ENCODE peak calls at places on chromosomes 5 and 9, in six cellular contexts. I is CD8-positive, alpha-beta memory T cell; R is colonic mucosa; J is nephron progenitor cell; U is foreskin fibroblast; N is kidney epithelial cell. H is an unnamed sample.

GRCh38 chr9:72305102-72305546 is 59.9 kb downstream of the ZFAND5 start:
- DNase-seq in I (no peak), R (peak), J (peak), U (peak), N (peak), H (peak)

GRCh38 chr5:115621365-115621900 is 4.4 kb downstream of the TMED7 start:
- DNase-seq in R (no peak), I (no peak), U (no peak), N (no peak), J (no peak), H (no peak)

GRCh38 chr5:66661149-66661548 is 65.0 kb downstream of the MAST4 start:
- DNase-seq in N (no peak), I (no peak), U (peak), R (peak), J (no peak), H (no peak)

GRCh38 chr9:28824410-28824963 is 1251.2 kb upstream of the C9orf72 start:
- DNase-seq in R (no peak), U (no peak), N (no peak), I (no peak), J (no peak), H (no peak)

GRCh38 chr5:38048400-38048799 is 208.6 kb upstream of the GDNF start:
- DNase-seq in N (no peak), R (no peak), J (no peak), U (no peak), I (no peak), H (no peak)

GRCh38 chr5:111703662-111704061 is 53.3 kb downstream of the NREP start:
- DNase-seq in N (no peak), R (no peak), U (no peak), I (no peak), J (no peak), H (no peak)

GRCh38 chr5:119339965-119340364 is 15.9 kb upstream of the TNFAIP8 start:
- DNase-seq in N (no peak), I (no peak), R (no peak), J (no peak), U (no peak), H (no peak)

GRCh38 chr9:74935008-74935407 is 17.7 kb downstream of the C9orf40 start:
- DNase-seq in I (no peak), J (no peak), U (peak), R (no peak), N (no peak), H (no peak)

GRCh38 chr5:43997647-43998251 is 391.5 kb downstream of the FGF10 start:
- DNase-seq in R (no peak), N (no peak), J (no peak), I (no peak), U (peak), H (no peak)

GRCh38 chr9:133777871-133778270 is 39.7 kb upstream of the SARDH start:
- DNase-seq in I (no peak), R (no peak), U (no peak), N (no peak), J (no peak), H (no peak)

GRCh38 chr9:4762889-4763521 is 22.0 kb upstream of the AK3 start:
- DNase-seq in J (peak), N (no peak), U (peak), R (peak), I (no peak), H (no peak)

GRCh38 chr9:99013550-99013949 is 69.8 kb downstream of the COL15A1 start:
- DNase-seq in U (no peak), N (no peak), R (no peak), J (no peak), I (no peak), H (peak)

GRCh38 chr5:32147236-32147635 is 26.9 kb downstream of the GOLPH3 start:
- DNase-seq in J (no peak), R (no peak), N (no peak), U (no peak), I (no peak), H (no peak)

GRCh38 chr5:41649659-41650058 is 139.3 kb upstream of the PLCXD3 start:
- DNase-seq in N (no peak), J (no peak), R (no peak), I (no peak), U (no peak), H (no peak)

GRCh38 chr5:9015250-9015936 is 530.5 kb downstream of the SEMA5A start:
- DNase-seq in R (no peak), N (no peak), J (no peak), I (no peak), U (peak), H (no peak)

GRCh38 chr5:94153736-94154450 is 412.5 kb upstream of the POU5F2 start:
- DNase-seq in I (no peak), N (peak), R (no peak), U (peak), J (no peak), H (no peak)

GRCh38 chr9:34559616-34560546 is 29.6 kb downstream of the CNTFR start:
- DNase-seq in I (no peak), R (peak), N (peak), J (peak), U (peak), H (no peak)

GRCh38 chr5:34674226-34674625 is 18.1 kb downstream of the RAI14 start:
- DNase-seq in U (peak), R (no peak), N (no peak), I (no peak), J (no peak), H (no peak)

GRCh38 chr5:98635631-98636030 is 137.8 kb upstream of the RGMB start:
- DNase-seq in I (no peak), J (no peak), U (peak), R (no peak), N (no peak), H (no peak)

GRCh38 chr5:53335115-53335514 is 145.3 kb upstream of the FST start:
- DNase-seq in U (peak), N (no peak), I (no peak), J (no peak), R (no peak), H (no peak)

GRCh38 chr9:128684065-128684324 is 5.0 kb upstream of the SET start:
- DNase-seq in R (no peak), U (no peak), J (no peak), N (no peak), I (no peak), H (no peak)

GRCh38 chr5:138303365-138303764 is 28.2 kb downstream of the CDC25C start:
- DNase-seq in I (no peak), U (peak), N (no peak), J (no peak), R (no peak), H (no peak)

GRCh38 chr5:73523861-73524260 is 25.6 kb downstream of the BTF3 start:
- DNase-seq in R (no peak), N (no peak), I (no peak), U (peak), J (no peak), H (no peak)

GRCh38 chr9:36950389-36950788 is 83.7 kb downstream of the PAX5 start:
- DNase-seq in N (no peak), U (no peak), I (no peak), R (no peak), J (no peak), H (no peak)

GRCh38 chr9:136578915-136579637 is 33.2 kb upstream of the NOTCH1 start:
- DNase-seq in J (peak), I (no peak), U (no peak), R (no peak), N (no peak), H (no peak)

GRCh38 chr5:176578391-176578808 is 29.3 kb downstream of the CDHR2 start:
- DNase-seq in U (peak), I (peak), R (peak), J (peak), N (no peak), H (peak)

GRCh38 chr9:89790542-89791109 is 185.8 kb downstream of the GADD45G start:
- DNase-seq in J (no peak), I (no peak), R (no peak), U (no peak), N (no peak), H (no peak)